ENCODE peak calls at places on chromosomes 6 and 20, in four cellular contexts. Q is fibroblast of mammary gland, D is astrocyte of the cerebellum, H is pancreas. P is an unnamed sample.

GRCh38 chr20:13200767-13201500 is 20.1 kb upstream of the ISM1 start:
- DNase-seq in Q (no peak), H (no peak), D (no peak), P (no peak)

GRCh38 chr6:6221829-6222535 is 98.5 kb downstream of the F13A1 start:
- DNase-seq in Q (no peak), H (no peak), D (no peak), P (no peak)

GRCh38 chr20:53503517-53503919 is 90.1 kb downstream of the ZNF217 start:
- DNase-seq in Q (no peak), H (no peak), D (no peak), P (no peak)

GRCh38 chr6:84462697-84463096 is 235.3 kb upstream of the CEP162 start:
- DNase-seq in Q (peak), D (peak), H (no peak), P (no peak)

GRCh38 chr6:148441454-148441911 is 98.8 kb downstream of the SASH1 start:
- DNase-seq in H (no peak), D (no peak), Q (peak), P (no peak)

GRCh38 chr6:109894181-109894580 is 83.9 kb upstream of the GPR6 start:
- DNase-seq in D (no peak), Q (no peak), H (no peak), P (no peak)

GRCh38 chr20:57139342-57140093 is 126.9 kb downstream of the BMP7 start:
- DNase-seq in D (no peak), Q (no peak), H (no peak), P (no peak)

GRCh38 chr20:7327815-7328214 is 560.3 kb downstream of the BMP2 start:
- DNase-seq in D (no peak), Q (no peak), H (no peak), P (no peak)

GRCh38 chr6:116547358-116547757 is 1.9 kb upstream of the TRAPPC3L start:
- DNase-seq in Q (no peak), H (no peak), D (no peak), P (no peak)

GRCh38 chr20:31543966-31544598 is 29.8 kb downstream of the HM13 start:
- DNase-seq in D (peak), H (no peak), Q (peak), P (no peak)

GRCh38 chr6:55868910-55869479 is 6.4 kb downstream of the BMP5 start:
- DNase-seq in H (no peak), Q (peak), D (peak), P (no peak)

GRCh38 chr6:46996860-46997641 is 45.1 kb downstream of the ADGRF1 start:
- DNase-seq in D (no peak), Q (no peak), H (no peak), P (no peak)

GRCh38 chr6:38271081-38271480 is 368.6 kb downstream of the BTBD9 start:
- DNase-seq in Q (peak), D (no peak), H (no peak), P (no peak)

GRCh38 chr6:156279306-156279969 is 497.7 kb upstream of the ARID1B start:
- DNase-seq in H (no peak), D (no peak), Q (no peak), P (no peak)

GRCh38 chr6:47371139-47371874 is 61.6 kb upstream of the TNFRSF21 start:
- DNase-seq in D (no peak), H (no peak), Q (peak), P (no peak)

GRCh38 chr20:50023116-50023802 is 40.5 kb downstream of the SNAI1 start:
- DNase-seq in H (no peak), D (no peak), Q (no peak), P (no peak)

GRCh38 chr20:32356935-32357868 is 929 bp upstream of the ASXL1 start:
- DNase-seq in D (no peak), H (peak), Q (peak), P (no peak)

GRCh38 chr6:131629656-131630055 is 1.6 kb upstream of the MED23 start:
- DNase-seq in D (no peak), Q (no peak), H (no peak), P (no peak)

GRCh38 chr6:9704989-9705388 is 709.9 kb downstream of the TFAP2A start:
- DNase-seq in H (no peak), Q (no peak), D (no peak), P (no peak)

GRCh38 chr6:116370717-116371383 is at the start of gene DSE:
- DNase-seq in D (no peak), H (peak), Q (peak), P (peak)

GRCh38 chr6:17017416-17017815 is 84.4 kb upstream of the STMND1 start:
- DNase-seq in D (no peak), Q (no peak), H (no peak), P (no peak)

GRCh38 chr6:56101141-56101553 is 146.2 kb downstream of the COL21A1 start:
- DNase-seq in D (peak), Q (peak), H (no peak), P (no peak)

GRCh38 chr20:20782747-20783146 is 70.3 kb upstream of the RALGAPA2 start:
- DNase-seq in Q (no peak), H (no peak), D (no peak), P (no peak)

GRCh38 chr6:90078513-90079289 is 184.4 kb downstream of the GJA10 start:
- DNase-seq in H (no peak), Q (peak), D (no peak), P (no peak)

GRCh38 chr6:125913145-125913544 is 43.4 kb upstream of the HINT3 start:
- DNase-seq in H (no peak), D (no peak), Q (no peak), P (no peak)

DNA sequence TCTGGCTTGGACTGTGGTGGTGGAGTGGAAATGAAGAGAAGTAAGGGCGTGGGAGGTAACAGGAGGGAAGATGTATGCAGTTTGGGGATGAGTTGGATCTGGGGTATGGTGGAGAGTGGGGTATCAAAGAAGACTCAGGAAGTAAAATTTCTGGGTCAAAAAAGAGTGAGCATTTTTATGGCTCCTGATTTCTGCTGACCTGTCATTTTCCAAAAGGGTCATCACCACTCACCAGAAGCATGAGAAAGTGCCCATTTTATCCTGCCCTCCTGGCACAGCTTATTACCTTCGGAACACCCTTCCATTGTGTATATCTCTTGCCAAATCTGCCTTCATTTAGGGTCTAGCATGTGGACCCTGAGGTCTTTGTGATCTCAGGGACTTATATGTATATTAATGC is 17.3 kb downstream of the TOX2 start:
- DNase-seq in H (no peak), Q (no peak), D (no peak), P (no peak)
- H3K4me3 ChIP-seq in H (no peak), Q (no peak), D (no peak), P (no peak)

DNA sequence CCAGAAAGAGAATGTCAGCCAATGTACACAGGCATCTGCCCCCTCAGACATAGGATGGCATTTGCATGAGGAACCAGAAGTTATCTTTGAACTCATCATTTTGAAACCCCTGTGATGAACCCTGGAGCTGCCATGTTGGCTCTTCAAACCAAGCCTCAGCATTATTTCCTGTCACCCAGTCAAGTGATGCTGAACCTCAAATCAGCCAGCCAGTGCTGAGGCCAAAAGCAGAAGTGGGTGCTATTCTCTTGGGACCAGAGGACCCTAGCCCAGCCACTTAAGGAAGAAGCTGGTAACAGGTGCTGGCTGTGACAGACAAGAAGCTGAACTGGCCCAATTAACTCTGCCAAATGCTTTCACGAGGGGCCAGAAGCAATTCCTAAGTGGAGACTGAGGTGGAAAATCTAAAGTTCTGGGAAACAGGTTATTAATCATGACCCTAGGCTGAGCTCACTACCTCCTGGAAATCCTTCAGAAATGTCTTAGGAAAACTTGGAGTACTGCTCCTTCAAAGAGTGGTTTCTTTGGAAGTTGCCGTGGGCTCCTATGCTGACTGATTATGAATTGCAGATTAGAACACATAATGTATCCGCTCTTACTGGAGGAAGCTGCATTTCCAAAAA is 4.0 kb downstream of the PKIG start:
- DNase-seq in Q (no peak), D (no peak), H (no peak), P (no peak)
- H3K4me3 ChIP-seq in Q (no peak), D (no peak), H (no peak), P (no peak)

GRCh38 chr6:158358450-158359077 is 46.3 kb downstream of the TULP4 start:
- DNase-seq in D (no peak), Q (no peak), H (peak), P (no peak)
- H3K4me3 ChIP-seq in D (no peak), Q (no peak), H (no peak), P (no peak)

GRCh38 chr6:102798631-102799030 is 1405.1 kb downstream of the GRIK2 start:
- DNase-seq in Q (no peak), H (no peak), D (no peak), P (no peak)

GRCh38 chr6:102793752-102794151 is 1400.2 kb downstream of the GRIK2 start:
- DNase-seq in Q (no peak), D (no peak), H (no peak), P (no peak)

DNA sequence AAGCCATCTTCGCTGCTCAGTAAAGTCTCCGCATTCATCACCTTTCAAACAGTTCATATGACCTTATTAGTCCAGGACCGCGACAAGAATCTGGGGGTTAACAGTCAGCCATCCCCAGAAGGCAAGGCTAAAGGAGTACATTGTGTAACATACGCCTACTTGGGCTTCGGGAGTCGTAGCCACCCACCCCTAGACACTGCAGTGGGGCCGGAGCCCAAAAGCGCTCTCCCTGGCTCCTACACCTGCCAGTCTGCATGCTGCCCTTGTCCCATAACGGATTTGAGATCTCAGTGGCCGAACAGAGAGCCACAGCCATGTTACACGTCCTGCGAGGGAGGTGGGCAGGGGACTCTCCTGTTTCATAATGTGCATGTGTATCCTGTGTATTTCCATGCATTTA is 1405.5 kb downstream of the GRIK2 start:
- DNase-seq in H (no peak), Q (no peak), D (no peak), P (no peak)
- H3K4me3 ChIP-seq in H (no peak), Q (no peak), D (no peak), P (no peak)

GRCh38 chr6:28589952-28590340 is 64.3 kb downstream of the GPX5 start:
- DNase-seq in D (no peak), H (no peak), Q (no peak), P (no peak)
- H3K4me3 ChIP-seq in D (peak), H (no peak), Q (peak), P (no peak)

GRCh38 chr6:36119209-36119608 is 11.1 kb upstream of the MAPK13 start:
- DNase-seq in H (no peak), D (no peak), Q (no peak), P (no peak)

GRCh38 chr6:36121752-36122494 is 8.4 kb upstream of the MAPK13 start:
- DNase-seq in H (no peak), Q (no peak), D (no peak), P (no peak)

GRCh38 chr6:36119927-36120477 is 10.3 kb upstream of the MAPK13 start:
- DNase-seq in Q (no peak), H (no peak), D (no peak), P (no peak)

GRCh38 chr6:36120979-36121706 is 9.2 kb upstream of the MAPK13 start:
- DNase-seq in D (no peak), Q (peak), H (no peak), P (peak)

GRCh38 chr6:36120539-36120938 is 9.8 kb upstream of the MAPK13 start:
- DNase-seq in D (no peak), Q (no peak), H (no peak), P (peak)
- H3K4me3 ChIP-seq in D (no peak), Q (no peak), H (no peak), P (no peak)

P was measured in breast epithelium.